ENCODE peak calls at places on chromosomes 12 and 14, in nine cellular contexts. One of them, this sample, is unnamed.

GRCh38 chr12:117671734-117672133 is 297.1 kb downstream of the KSR2 start:
- DNase-seq in GM04503: no peak
- DNase-seq in GM12864: no peak
- DNase-seq in putamen: no peak
- DNase-seq in HEK293T: peak; percentile 72
- DNase-seq in NCI-H1092 treated with DMSO at 0.1 percent for 48 hours: no peak
- DNase-seq in transverse colon: no peak
- DNase-seq in RWPE1: peak; percentile 29
- DNase-seq in stimulated activated CD4-positive, alpha-beta T cell treated with anti-CD3 and anti-CD28 coated beads, Interleukin-15, amount 100 ng/mL, for 1 hour: no peak
- DNase-seq in this sample: peak; percentile 35

GRCh38 chr12:3777206-3777809 is 24.4 kb upstream of the CRACR2A start:
- DNase-seq in GM04503: no peak
- DNase-seq in GM12864: no peak
- DNase-seq in putamen: peak; percentile 28
- DNase-seq in HEK293T: peak; percentile 38
- DNase-seq in NCI-H1092 treated with DMSO at 0.1 percent for 48 hours: peak; percentile 61
- DNase-seq in transverse colon: no peak
- DNase-seq in RWPE1: peak; percentile 42
- DNase-seq in stimulated activated CD4-positive, alpha-beta T cell treated with anti-CD3 and anti-CD28 coated beads, Interleukin-15, amount 100 ng/mL, for 1 hour: no peak
- DNase-seq in this sample: peak; percentile 34

GRCh38 chr12:94272280-94272679 is 123.9 kb downstream of the PLXNC1 start:
- DNase-seq in GM04503: no peak
- DNase-seq in GM12864: no peak
- DNase-seq in putamen: no peak
- DNase-seq in HEK293T: no peak
- DNase-seq in NCI-H1092 treated with DMSO at 0.1 percent for 48 hours: no peak
- DNase-seq in transverse colon: no peak
- DNase-seq in RWPE1: no peak
- DNase-seq in stimulated activated CD4-positive, alpha-beta T cell treated with anti-CD3 and anti-CD28 coated beads, Interleukin-15, amount 100 ng/mL, for 1 hour: no peak
- DNase-seq in this sample: no peak

GRCh38 chr14:94571950-94572349 is 9.3 kb upstream of the SERPINA5 start:
- DNase-seq in GM04503: no peak
- DNase-seq in GM12864: no peak
- DNase-seq in putamen: no peak
- DNase-seq in HEK293T: no peak
- DNase-seq in NCI-H1092 treated with DMSO at 0.1 percent for 48 hours: no peak
- DNase-seq in transverse colon: no peak
- DNase-seq in RWPE1: peak; percentile 15
- DNase-seq in stimulated activated CD4-positive, alpha-beta T cell treated with anti-CD3 and anti-CD28 coated beads, Interleukin-15, amount 100 ng/mL, for 1 hour: no peak
- DNase-seq in this sample: no peak

GRCh38 chr12:100564090-100564489 is 9.4 kb upstream of the GAS2L3 start:
- DNase-seq in GM04503: no peak
- DNase-seq in GM12864: no peak
- DNase-seq in putamen: no peak
- DNase-seq in HEK293T: no peak
- DNase-seq in NCI-H1092 treated with DMSO at 0.1 percent for 48 hours: no peak
- DNase-seq in transverse colon: no peak
- DNase-seq in RWPE1: no peak
- DNase-seq in stimulated activated CD4-positive, alpha-beta T cell treated with anti-CD3 and anti-CD28 coated beads, Interleukin-15, amount 100 ng/mL, for 1 hour: no peak
- DNase-seq in this sample: no peak

GRCh38 chr12:83389237-83389996 is 702.7 kb downstream of the TMTC2 start:
- DNase-seq in GM04503: no peak
- DNase-seq in GM12864: no peak
- DNase-seq in putamen: peak; percentile 10
- DNase-seq in HEK293T: peak; percentile 24
- DNase-seq in NCI-H1092 treated with DMSO at 0.1 percent for 48 hours: no peak
- DNase-seq in transverse colon: peak; percentile 9
- DNase-seq in RWPE1: no peak
- DNase-seq in stimulated activated CD4-positive, alpha-beta T cell treated with anti-CD3 and anti-CD28 coated beads, Interleukin-15, amount 100 ng/mL, for 1 hour: no peak
- DNase-seq in this sample: no peak

GRCh38 chr12:132610051-132610759 is at the start of gene LRCOL1:
- DNase-seq in GM04503: peak; percentile 61
- DNase-seq in GM12864: no peak
- DNase-seq in putamen: no peak
- DNase-seq in HEK293T: no peak
- DNase-seq in NCI-H1092 treated with DMSO at 0.1 percent for 48 hours: no peak
- DNase-seq in transverse colon: no peak
- DNase-seq in RWPE1: no peak
- DNase-seq in stimulated activated CD4-positive, alpha-beta T cell treated with anti-CD3 and anti-CD28 coated beads, Interleukin-15, amount 100 ng/mL, for 1 hour: no peak
- DNase-seq in this sample: no peak

GRCh38 chr12:6158263-6158662 is 33.8 kb upstream of the VWF start:
- DNase-seq in GM04503: no peak
- DNase-seq in GM12864: no peak
- DNase-seq in putamen: no peak
- DNase-seq in HEK293T: no peak
- DNase-seq in NCI-H1092 treated with DMSO at 0.1 percent for 48 hours: no peak
- DNase-seq in transverse colon: no peak
- DNase-seq in RWPE1: no peak
- DNase-seq in stimulated activated CD4-positive, alpha-beta T cell treated with anti-CD3 and anti-CD28 coated beads, Interleukin-15, amount 100 ng/mL, for 1 hour: no peak
- DNase-seq in this sample: no peak

GRCh38 chr14:90621205-90621600 is 195.0 kb downstream of the TTC7B start:
- DNase-seq in GM04503: no peak
- DNase-seq in GM12864: no peak
- DNase-seq in putamen: no peak
- DNase-seq in HEK293T: no peak
- DNase-seq in NCI-H1092 treated with DMSO at 0.1 percent for 48 hours: no peak
- DNase-seq in transverse colon: no peak
- DNase-seq in RWPE1: no peak
- DNase-seq in stimulated activated CD4-positive, alpha-beta T cell treated with anti-CD3 and anti-CD28 coated beads, Interleukin-15, amount 100 ng/mL, for 1 hour: no peak
- DNase-seq in this sample: no peak

GRCh38 chr12:41983394-41983793 is 161.3 kb downstream of the GXYLT1 start:
- DNase-seq in GM04503: no peak
- DNase-seq in GM12864: no peak
- DNase-seq in putamen: peak; percentile 7
- DNase-seq in HEK293T: no peak
- DNase-seq in NCI-H1092 treated with DMSO at 0.1 percent for 48 hours: no peak
- DNase-seq in transverse colon: no peak
- DNase-seq in RWPE1: no peak
- DNase-seq in stimulated activated CD4-positive, alpha-beta T cell treated with anti-CD3 and anti-CD28 coated beads, Interleukin-15, amount 100 ng/mL, for 1 hour: no peak
- DNase-seq in this sample: no peak

GRCh38 chr14:70721542-70721941 is 79.8 kb downstream of the TTC9 start:
- DNase-seq in GM04503: no peak
- DNase-seq in GM12864: no peak
- DNase-seq in putamen: no peak
- DNase-seq in HEK293T: no peak
- DNase-seq in NCI-H1092 treated with DMSO at 0.1 percent for 48 hours: no peak
- DNase-seq in transverse colon: no peak
- DNase-seq in RWPE1: no peak
- DNase-seq in stimulated activated CD4-positive, alpha-beta T cell treated with anti-CD3 and anti-CD28 coated beads, Interleukin-15, amount 100 ng/mL, for 1 hour: no peak
- DNase-seq in this sample: no peak

GRCh38 chr14:80973918-80974317 is 18.5 kb downstream of the TSHR start:
- DNase-seq in GM04503: no peak
- DNase-seq in GM12864: no peak
- DNase-seq in putamen: no peak
- DNase-seq in HEK293T: no peak
- DNase-seq in NCI-H1092 treated with DMSO at 0.1 percent for 48 hours: peak; percentile 82
- DNase-seq in transverse colon: no peak
- DNase-seq in RWPE1: no peak
- DNase-seq in stimulated activated CD4-positive, alpha-beta T cell treated with anti-CD3 and anti-CD28 coated beads, Interleukin-15, amount 100 ng/mL, for 1 hour: no peak
- DNase-seq in this sample: no peak

GRCh38 chr14:95218472-95219193 is 61.3 kb upstream of the DICER1 start:
- DNase-seq in GM04503: no peak
- DNase-seq in GM12864: no peak
- DNase-seq in putamen: no peak
- DNase-seq in HEK293T: no peak
- DNase-seq in NCI-H1092 treated with DMSO at 0.1 percent for 48 hours: no peak
- DNase-seq in transverse colon: no peak
- DNase-seq in RWPE1: no peak
- DNase-seq in stimulated activated CD4-positive, alpha-beta T cell treated with anti-CD3 and anti-CD28 coated beads, Interleukin-15, amount 100 ng/mL, for 1 hour: no peak
- DNase-seq in this sample: no peak

GRCh38 chr14:96502621-96503251 is 554 bp downstream of the PAPOLA start:
- DNase-seq in GM04503: no peak
- DNase-seq in GM12864: no peak
- DNase-seq in putamen: peak; percentile 38
- DNase-seq in HEK293T: peak; percentile 57
- DNase-seq in NCI-H1092 treated with DMSO at 0.1 percent for 48 hours: peak; percentile 67
- DNase-seq in transverse colon: peak; percentile 58
- DNase-seq in RWPE1: peak; percentile 49
- DNase-seq in stimulated activated CD4-positive, alpha-beta T cell treated with anti-CD3 and anti-CD28 coated beads, Interleukin-15, amount 100 ng/mL, for 1 hour: peak; percentile 2
- DNase-seq in this sample: peak; percentile 60

GRCh38 chr14:69441948-69442347 is 42.6 kb upstream of the PLEKHD1 start:
- DNase-seq in GM04503: no peak
- DNase-seq in GM12864: peak; percentile 62
- DNase-seq in putamen: no peak
- DNase-seq in HEK293T: no peak
- DNase-seq in NCI-H1092 treated with DMSO at 0.1 percent for 48 hours: no peak
- DNase-seq in transverse colon: no peak
- DNase-seq in RWPE1: no peak
- DNase-seq in stimulated activated CD4-positive, alpha-beta T cell treated with anti-CD3 and anti-CD28 coated beads, Interleukin-15, amount 100 ng/mL, for 1 hour: no peak
- DNase-seq in this sample: peak; percentile 56

GRCh38 chr12:100987552-100988277 is 193.1 kb downstream of the ANO4 start:
- DNase-seq in GM04503: no peak
- DNase-seq in GM12864: peak; percentile 91
- DNase-seq in putamen: peak; percentile 18
- DNase-seq in HEK293T: peak; percentile 40
- DNase-seq in NCI-H1092 treated with DMSO at 0.1 percent for 48 hours: no peak
- DNase-seq in transverse colon: no peak
- DNase-seq in RWPE1: peak; percentile 14
- DNase-seq in stimulated activated CD4-positive, alpha-beta T cell treated with anti-CD3 and anti-CD28 coated beads, Interleukin-15, amount 100 ng/mL, for 1 hour: no peak
- DNase-seq in this sample: peak; percentile 62

GRCh38 chr14:63995285-63995684 is 142.5 kb downstream of the SYNE2 start:
- DNase-seq in GM04503: no peak
- DNase-seq in GM12864: no peak
- DNase-seq in putamen: no peak
- DNase-seq in HEK293T: no peak
- DNase-seq in NCI-H1092 treated with DMSO at 0.1 percent for 48 hours: no peak
- DNase-seq in transverse colon: no peak
- DNase-seq in RWPE1: no peak
- DNase-seq in stimulated activated CD4-positive, alpha-beta T cell treated with anti-CD3 and anti-CD28 coated beads, Interleukin-15, amount 100 ng/mL, for 1 hour: no peak
- DNase-seq in this sample: no peak

This sample was measured in GM10248.